ENCODE peak calls at places on chromosomes 2 and 18, in ten cellular contexts. E is SK-N-SH, D is transverse colon, U is H1, F is K562, H is stomach, K is HepG2, A is suprapubic skin, S is sigmoid colon, G is esophagus muscularis mucosa. X is an unnamed sample.

GRCh38 chr2:147019296-147019695 is 825.5 kb upstream of the ACVR2A start:
- DNase-seq in E (no peak), D (no peak), U (no peak), F (no peak), H (no peak), K (no peak), A (no peak), S (no peak), G (no peak), X (no peak)

GRCh38 chr2:201235865-201236811 is 24.2 kb upstream of the CASP8 start:
- DNase-seq in E (peak), D (peak), U (no peak), F (peak), H (no peak), K (peak), A (no peak), S (peak), G (peak), X (peak)

GRCh38 chr2:122734756-122735155 is 979.3 kb downstream of the TSN start:
- DNase-seq in E (no peak), D (no peak), U (peak), F (no peak), H (no peak), K (no peak), A (no peak), S (no peak), G (no peak), X (no peak)

GRCh38 chr18:48124857-48125626 is 194.6 kb upstream of the SMAD2 start:
- DNase-seq in E (no peak), D (no peak), U (no peak), F (no peak), H (no peak), K (no peak), A (no peak), S (no peak), G (no peak), X (no peak)

GRCh38 chr2:219476605-219477578 is 21.8 kb upstream of the GMPPA start:
- DNase-seq in E (peak), D (no peak), U (no peak), F (peak), H (no peak), K (no peak), A (no peak), S (no peak), G (no peak), X (no peak)

GRCh38 chr2:117785740-117786139 is 28.8 kb upstream of the DDX18 start:
- DNase-seq in E (peak), D (peak), U (no peak), F (peak), H (peak), K (peak), A (no peak), S (no peak), G (no peak), X (no peak)

GRCh38 chr2:70897977-70898226 is 37.8 kb upstream of the ATP6V1B1 start:
- DNase-seq in E (peak), D (no peak), U (no peak), F (no peak), H (no peak), K (no peak), A (no peak), S (no peak), G (no peak), X (no peak)

GRCh38 chr18:58004317-58004716 is 39.7 kb upstream of the NEDD4L start:
- DNase-seq in E (no peak), D (no peak), U (no peak), F (no peak), H (no peak), K (peak), A (no peak), S (no peak), G (no peak), X (no peak)

GRCh38 chr2:46701152-46701551 is 214.5 kb downstream of the MCFD2 start:
- DNase-seq in E (no peak), D (no peak), U (no peak), F (no peak), H (no peak), K (no peak), A (no peak), S (no peak), G (no peak), X (no peak)

GRCh38 chr2:119491776-119492525 is 32.3 kb downstream of the SCTR start:
- DNase-seq in E (no peak), D (peak), U (no peak), F (no peak), H (peak), K (peak), A (peak), S (no peak), G (peak), X (no peak)

GRCh38 chr18:49241852-49242251 is 218.6 kb downstream of the DYM start:
- DNase-seq in E (no peak), D (no peak), U (no peak), F (no peak), H (no peak), K (no peak), A (no peak), S (no peak), G (no peak), X (no peak)

GRCh38 chr2:51624995-51625394 is 593.1 kb upstream of the NRXN1 start:
- DNase-seq in E (no peak), D (no peak), U (no peak), F (no peak), H (no peak), K (no peak), A (no peak), S (no peak), G (no peak), X (no peak)

GRCh38 chr2:176100547-176101140 is 1.0 kb downstream of the HOXD12 start:
- DNase-seq in E (no peak), D (no peak), U (no peak), F (no peak), H (no peak), K (no peak), A (peak), S (peak), G (no peak), X (no peak)

GRCh38 chr2:85423525-85423924 is 5.0 kb downstream of the SH2D6 start:
- DNase-seq in E (no peak), D (no peak), U (no peak), F (no peak), H (no peak), K (no peak), A (no peak), S (no peak), G (no peak), X (no peak)

GRCh38 chr18:30622635-30623034 is 419.9 kb downstream of the DSC3 start:
- DNase-seq in E (no peak), D (no peak), U (no peak), F (no peak), H (no peak), K (no peak), A (no peak), S (no peak), G (no peak), X (no peak)
- TF ChIP-seq EP300 in E (no peak), D (no peak), U (no peak), F (no peak), H (no peak), K (no peak), A (no peak), S (no peak), G (no peak), X (no peak)

DNA sequence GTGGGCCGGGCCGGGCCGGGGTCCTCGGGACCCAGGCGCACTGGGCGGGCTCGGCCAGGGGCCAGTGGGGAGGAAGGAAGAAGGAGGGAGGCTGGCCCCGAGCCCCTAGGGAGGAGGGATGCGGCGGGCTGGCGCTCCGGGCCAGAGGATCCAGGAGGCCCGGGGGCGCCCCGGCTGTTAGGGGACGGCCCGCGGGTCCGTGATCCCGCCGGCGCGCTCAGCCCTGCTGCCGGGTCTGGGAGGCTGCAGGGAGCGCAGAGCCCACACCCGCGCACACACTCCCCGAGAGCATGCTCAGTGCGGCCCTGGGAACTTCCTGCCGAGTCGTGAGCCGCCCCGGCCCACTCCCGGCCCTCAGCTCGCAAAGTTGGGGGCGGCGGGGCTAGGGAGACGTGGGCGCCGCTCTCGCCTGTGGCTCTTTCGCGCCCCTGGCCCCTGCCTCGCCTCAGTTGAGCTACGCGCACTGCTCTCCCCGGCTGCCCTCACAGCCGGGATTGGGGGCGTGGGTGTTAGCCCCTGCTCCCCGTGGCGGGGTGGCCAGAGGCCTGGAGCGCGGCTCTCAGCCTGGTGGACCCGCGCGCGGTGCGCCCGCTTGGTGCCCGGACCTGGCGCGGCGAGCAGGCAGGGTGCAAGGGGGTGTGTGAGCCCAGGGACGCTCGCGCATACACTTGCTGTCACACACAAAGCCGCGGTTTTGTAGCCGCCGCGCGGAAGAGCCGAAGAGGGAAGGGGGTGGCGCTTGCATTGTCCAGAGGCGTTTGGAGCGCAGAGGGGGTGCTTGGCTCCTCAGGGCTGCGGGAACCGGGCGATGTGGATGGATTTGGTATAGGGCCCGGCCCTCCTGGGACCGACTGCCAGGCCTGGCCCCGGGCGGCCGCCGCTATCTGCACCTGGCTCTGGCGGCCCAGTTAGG is 132.9 kb upstream of the MGAT5 start:
- DNase-seq in E (peak), D (peak), U (no peak), F (peak), H (peak), K (no peak), A (peak), S (peak), G (peak), X (peak)
- TF ChIP-seq POLR2AphosphoS5 in E (no peak), D (peak), U (no peak), F (no peak), H (peak), K (no peak), A (no peak), S (no peak), G (peak), X (peak)

DNA sequence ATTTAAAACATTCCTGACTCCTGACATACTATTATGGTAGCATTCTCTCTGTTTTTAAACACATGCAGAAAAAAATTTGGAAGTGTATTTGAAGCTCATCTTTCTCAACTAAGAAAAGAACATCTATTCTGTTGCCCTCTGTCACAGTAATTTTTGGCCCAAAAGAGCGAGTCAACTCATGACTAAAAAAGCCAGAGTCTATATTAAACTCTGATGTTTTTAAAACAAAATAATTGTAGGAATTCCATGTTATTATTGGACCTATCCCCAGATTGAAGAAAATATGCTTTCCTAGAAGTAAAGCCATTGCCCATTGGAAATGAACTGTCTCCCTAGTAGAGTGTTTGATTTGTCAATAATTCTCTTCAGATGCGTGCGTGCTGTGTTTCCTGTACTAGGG is 96.7 kb downstream of the CRIM1 start:
- DNase-seq in E (no peak), D (no peak), U (no peak), F (no peak), H (no peak), K (no peak), A (no peak), S (no peak), G (no peak), X (no peak)
- TF ChIP-seq EP300 in E (no peak), D (no peak), U (no peak), F (no peak), H (no peak), K (no peak), A (no peak), S (no peak), G (no peak), X (no peak)

GRCh38 chr18:75209952-75210261 is 690 bp upstream of the TSHZ1 start:
- DNase-seq in E (no peak), D (no peak), U (no peak), F (no peak), H (no peak), K (no peak), A (no peak), S (no peak), G (no peak), X (no peak)

GRCh38 chr18:75209129-75209951 is at the start of gene PTGR3:
- DNase-seq in E (peak), D (peak), U (no peak), F (peak), H (peak), K (peak), A (peak), S (peak), G (peak), X (peak)

GRCh38 chr18:75211721-75212625 is 1.4 kb downstream of the TSHZ1 start:
- DNase-seq in E (peak), D (peak), U (no peak), F (peak), H (no peak), K (peak), A (no peak), S (peak), G (peak), X (peak)

GRCh38 chr18:75211002-75211621 is 515 bp downstream of the TSHZ1 start:
- DNase-seq in E (no peak), D (peak), U (no peak), F (peak), H (no peak), K (peak), A (no peak), S (no peak), G (no peak), X (no peak)

GRCh38 chr18:75210274-75211001 is at the start of gene TSHZ1:
- DNase-seq in E (peak), D (peak), U (no peak), F (peak), H (peak), K (peak), A (no peak), S (peak), G (peak), X (no peak)
- TF ChIP-seq POLR2AphosphoS5 in E (peak), D (peak), U (no peak), F (no peak), H (peak), K (peak), A (no peak), S (peak), G (peak), X (no peak)

DNA sequence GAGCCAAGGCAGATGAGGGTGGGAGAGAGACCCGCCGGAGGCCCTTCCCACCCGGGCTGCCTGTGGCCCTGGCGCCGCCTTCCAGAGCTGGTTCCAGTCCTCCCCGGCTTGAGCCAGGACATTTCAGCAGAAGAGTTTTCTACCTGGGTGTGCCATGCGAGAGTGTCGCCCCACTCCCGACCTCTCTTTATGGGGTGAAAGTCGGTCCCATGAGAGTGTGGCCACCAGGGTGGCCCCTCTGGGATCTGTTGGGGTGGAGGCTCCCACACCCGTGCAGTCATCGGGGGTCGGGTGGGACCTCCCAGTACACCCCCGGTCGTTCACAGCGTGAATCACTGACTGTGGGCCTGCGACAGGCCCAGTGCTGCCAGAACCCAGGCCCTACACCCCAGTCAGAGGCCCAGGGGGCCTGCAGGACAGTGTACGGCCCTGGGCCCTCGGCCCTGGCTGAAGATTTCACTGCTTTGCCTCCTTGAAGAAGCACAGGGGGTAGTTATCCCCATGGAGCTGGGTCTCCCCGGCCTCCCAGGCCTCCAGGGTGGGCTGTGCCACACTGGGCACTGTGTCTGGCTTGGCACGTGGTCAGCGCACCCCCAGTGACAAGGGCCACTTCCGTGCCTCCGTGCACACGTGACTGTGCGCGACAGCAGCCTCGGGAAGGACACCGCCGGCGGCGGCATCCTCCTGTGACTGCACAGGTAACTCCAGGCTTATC is 5.9 kb downstream of the NFATC1 start:
- DNase-seq in E (no peak), D (no peak), U (no peak), F (no peak), H (no peak), K (no peak), A (no peak), S (peak), G (no peak), X (no peak)
- TF ChIP-seq EP300 in E (no peak), D (no peak), U (no peak), F (no peak), H (no peak), K (no peak), A (no peak), S (no peak), G (no peak), X (no peak)

DNA sequence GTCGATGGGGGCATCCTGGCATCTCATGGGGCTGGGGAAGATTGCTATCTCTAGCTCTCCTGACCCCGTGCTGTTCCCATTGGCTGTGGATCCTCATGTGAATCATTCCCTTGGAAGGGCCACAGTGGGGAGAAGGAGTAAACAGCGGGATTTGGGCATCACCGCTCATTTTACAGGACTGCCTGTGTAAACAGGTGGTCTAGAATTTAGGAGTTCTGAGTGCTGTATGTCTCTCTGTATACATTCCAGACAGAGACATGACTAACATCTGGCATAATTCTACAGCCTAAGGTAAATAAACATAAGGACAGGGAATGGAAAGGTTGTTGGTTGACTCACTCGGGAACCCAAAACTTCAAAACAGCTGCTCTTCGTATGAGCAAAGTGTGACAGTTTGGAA is 92.7 kb downstream of the COPS8 start:
- DNase-seq in E (no peak), D (no peak), U (no peak), F (no peak), H (no peak), K (no peak), A (no peak), S (no peak), G (no peak), X (no peak)
- TF ChIP-seq POLR2AphosphoS5 in E (no peak), D (no peak), U (no peak), F (no peak), H (no peak), K (no peak), A (no peak), S (no peak), G (no peak), X (no peak)

DNA sequence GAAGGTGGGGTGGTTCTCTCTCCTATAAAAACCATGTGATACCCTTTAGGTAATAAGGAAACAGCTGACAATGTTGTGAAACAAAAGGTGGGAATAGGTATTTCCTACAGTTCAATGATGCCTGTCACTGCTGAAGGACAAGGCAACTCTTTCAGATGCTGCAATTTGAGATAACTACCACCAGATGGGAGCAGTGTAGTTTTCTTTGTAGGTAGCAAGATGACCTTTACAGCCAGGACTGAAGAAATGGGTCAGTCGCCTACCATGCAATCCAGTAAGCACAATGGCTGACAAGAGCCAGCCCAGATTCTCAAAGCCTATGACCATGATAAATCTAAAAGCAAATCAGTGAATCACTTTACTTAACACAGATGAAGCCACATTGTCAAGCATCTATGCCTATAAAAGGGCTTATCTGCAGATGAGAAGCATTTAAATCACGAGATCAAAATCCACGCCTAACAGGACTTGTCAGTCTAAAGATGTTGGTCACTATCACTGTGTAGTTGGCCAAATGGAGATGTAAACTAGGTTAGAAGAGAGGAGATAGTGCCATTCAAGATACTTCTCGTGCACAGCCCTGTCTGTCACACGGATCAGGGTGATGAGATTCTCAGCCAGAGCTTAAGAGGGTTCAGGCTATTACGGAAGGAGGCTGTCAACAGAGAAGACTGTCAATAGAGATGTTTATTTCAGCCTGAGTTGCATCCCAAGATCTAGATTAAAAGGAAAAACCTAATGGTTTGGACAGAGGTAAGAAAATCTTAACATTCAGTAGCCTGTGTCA is 83.7 kb downstream of the AAK1 start:
- DNase-seq in E (peak), D (no peak), U (peak), F (peak), H (no peak), K (peak), A (no peak), S (no peak), G (no peak), X (no peak)
- TF ChIP-seq EP300 in E (no peak), D (no peak), U (no peak), F (no peak), H (no peak), K (no peak), A (no peak), S (no peak), G (no peak), X (no peak)

DNA sequence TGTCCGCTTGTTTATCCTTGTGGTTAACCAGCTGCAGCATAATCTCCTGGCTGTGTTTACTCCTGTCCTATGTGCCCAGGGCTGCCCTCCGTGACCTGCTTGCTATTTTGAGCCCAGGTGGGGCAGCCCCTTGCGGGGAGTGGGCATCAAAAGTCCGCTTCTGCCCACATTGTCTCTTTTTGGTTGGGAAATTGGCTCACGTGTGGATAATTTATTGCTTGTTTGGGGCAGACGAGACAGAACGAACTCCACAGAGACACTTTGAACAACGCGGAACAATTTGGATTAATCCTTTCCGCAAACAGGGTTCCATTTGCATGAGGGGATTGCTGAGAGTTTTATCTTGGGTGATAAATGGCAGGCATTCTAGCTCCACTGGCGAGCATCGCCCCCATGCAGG is 8.1 kb upstream of the CXCR4 start:
- DNase-seq in E (no peak), D (no peak), U (no peak), F (no peak), H (no peak), K (peak), A (no peak), S (no peak), G (no peak), X (no peak)
- TF ChIP-seq POLR2AphosphoS5 in E (no peak), D (no peak), U (no peak), F (no peak), H (no peak), K (no peak), A (no peak), S (no peak), G (no peak), X (no peak)

GRCh38 chr2:124369181-124369580 is 344.1 kb downstream of the CNTNAP5 start:
- DNase-seq in E (no peak), D (no peak), U (no peak), F (no peak), H (no peak), K (no peak), A (no peak), S (no peak), G (no peak), X (no peak)
- TF ChIP-seq EP300 in E (no peak), D (no peak), U (no peak), F (no peak), H (no peak), K (no peak), A (no peak), S (no peak), G (no peak), X (no peak)

X was measured in upper lobe of left lung.